ENCODE peak calls at places on chromosomes 13 and 19, in five cellular contexts. T is endodermal cell, N is transverse colon, D is choroid plexus epithelial cell, Q is iPS-NIHi11. I is an unnamed sample.

GRCh38 chr19:44753619-44753931 is 5.1 kb downstream of the BCL3 start:
- DNase-seq in T (no peak), N (no peak), D (no peak), Q (no peak), I (no peak)

GRCh38 chr13:105773887-105774538 is 761.4 kb downstream of the EFNB2 start:
- DNase-seq in T (no peak), N (no peak), D (peak), Q (no peak), I (peak)

GRCh38 chr13:47539317-47539716 is 461.8 kb downstream of the SUCLA2 start:
- DNase-seq in T (no peak), N (no peak), D (peak), Q (no peak), I (no peak)

GRCh38 chr13:95254341-95254740 is 46.9 kb downstream of the ABCC4 start:
- DNase-seq in T (no peak), N (no peak), D (peak), Q (no peak), I (peak)

GRCh38 chr19:3367572-3368440 is 1.4 kb downstream of the NFIC start:
- DNase-seq in T (no peak), N (no peak), D (no peak), Q (no peak), I (peak)

GRCh38 chr19:19403373-19403901 is 2.0 kb upstream of the GATAD2A start:
- DNase-seq in T (no peak), N (no peak), D (peak), Q (no peak), I (peak)

GRCh38 chr19:29928831-29929230 is 13.2 kb upstream of the URI1 start:
- DNase-seq in T (no peak), N (no peak), D (no peak), Q (no peak), I (no peak)

GRCh38 chr13:43128504-43128929 is 105.1 kb downstream of the DNAJC15 start:
- DNase-seq in T (no peak), N (no peak), D (no peak), Q (no peak), I (no peak)

GRCh38 chr13:114118086-114118762 is 14.2 kb downstream of the RASA3 start:
- DNase-seq in T (no peak), N (no peak), D (no peak), Q (no peak), I (no peak)

GRCh38 chr19:38736036-38736412 is 8.2 kb downstream of the CAPN12 start:
- DNase-seq in T (peak), N (peak), D (no peak), Q (peak), I (peak)

GRCh38 chr13:44688652-44689051 is 112.5 kb upstream of the TSC22D1 start:
- DNase-seq in T (no peak), N (no peak), D (no peak), Q (no peak), I (no peak)

GRCh38 chr13:48437381-48437780 is 24.5 kb upstream of the LPAR6 start:
- DNase-seq in T (no peak), N (peak), D (peak), Q (no peak), I (peak)

GRCh38 chr13:37059848-37060192 is 332 bp upstream of the SUPT20H start:
- DNase-seq in T (no peak), N (no peak), D (no peak), Q (no peak), I (no peak)

GRCh38 chr19:43479961-43480561 is 14.7 kb upstream of the LYPD3 start:
- DNase-seq in T (no peak), N (no peak), D (no peak), Q (no peak), I (no peak)

GRCh38 chr19:35846038-35846668 is 6.2 kb downstream of the NPHS1 start:
- DNase-seq in T (peak), N (no peak), D (peak), Q (peak), I (no peak)

GRCh38 chr19:34904846-34905527 is 21.7 kb upstream of the ZNF30 start:
- DNase-seq in T (peak), N (no peak), D (no peak), Q (peak), I (no peak)

GRCh38 chr13:73922728-73923393 is 211.3 kb downstream of the KLF12 start:
- DNase-seq in T (no peak), N (no peak), D (no peak), Q (no peak), I (no peak)

GRCh38 chr19:42284641-42285341 is 15.7 kb downstream of the CIC start:
- DNase-seq in T (peak), N (no peak), D (no peak), Q (no peak), I (no peak)

GRCh38 chr13:82675024-82675423 is 1207.2 kb downstream of the SLITRK1 start:
- DNase-seq in T (no peak), N (no peak), D (no peak), Q (peak), I (no peak)

GRCh38 chr13:110230661-110231347 is 76.2 kb downstream of the COL4A1 start:
- DNase-seq in T (no peak), N (no peak), D (no peak), Q (no peak), I (no peak)

GRCh38 chr19:2032296-2032941 is 16.9 kb upstream of the BTBD2 start:
- DNase-seq in T (peak), N (peak), D (peak), Q (peak), I (peak)

GRCh38 chr13:113152894-113153809 is 5.3 kb upstream of the PROZ start:
- DNase-seq in T (peak), N (peak), D (peak), Q (no peak), I (no peak)

GRCh38 chr13:73960474-73960873 is 173.7 kb downstream of the KLF12 start:
- DNase-seq in T (no peak), N (no peak), D (no peak), Q (no peak), I (no peak)

GRCh38 chr19:20162821-20163220 is 4.2 kb upstream of the ZNF486 start:
- DNase-seq in T (no peak), N (no peak), D (no peak), Q (no peak), I (no peak)

GRCh38 chr13:43373400-43373799 is 350.0 kb downstream of the DNAJC15 start:
- DNase-seq in T (no peak), N (no peak), D (no peak), Q (no peak), I (no peak)

GRCh38 chr13:113454936-113455335 is 1.6 kb upstream of the ADPRHL1 start:
- DNase-seq in T (no peak), N (no peak), D (no peak), Q (no peak), I (no peak)

GRCh38 chr19:17398902-17399527 is 5.0 kb upstream of the CCDC194 start:
- DNase-seq in T (no peak), N (no peak), D (no peak), Q (no peak), I (no peak)

GRCh38 chr19:29699861-29700260 is 15.2 kb downstream of the C19orf12 start:
- DNase-seq in T (no peak), N (no peak), D (no peak), Q (no peak), I (no peak)

GRCh38 chr19:1411255-1412191 is 4.1 kb downstream of the DAZAP1 start:
- DNase-seq in T (no peak), N (peak), D (no peak), Q (no peak), I (peak)

GRCh38 chr19:39236527-39236926 is 8.3 kb downstream of the IFNL3 start:
- DNase-seq in T (no peak), N (peak), D (no peak), Q (no peak), I (no peak)

GRCh38 chr19:17867087-17867486 is 4.7 kb upstream of the SLC5A5 start:
- DNase-seq in T (peak), N (no peak), D (no peak), Q (no peak), I (no peak)

GRCh38 chr19:5951338-5951861 is 26.5 kb downstream of the RANBP3 start:
- DNase-seq in T (peak), N (no peak), D (no peak), Q (peak), I (no peak)

GRCh38 chr19:7787141-7787540 is 24.1 kb downstream of the CLEC4M start:
- DNase-seq in T (peak), N (no peak), D (no peak), Q (peak), I (no peak)

GRCh38 chr13:84237181-84237580 is 354.9 kb upstream of the SLITRK1 start:
- DNase-seq in T (no peak), N (no peak), D (no peak), Q (no peak), I (no peak)

I was measured in epithelial cell of esophagus.